ENCODE peak calls at places on chromosomes 11 and 22, in seven cellular contexts. K is body of pancreas, E is AG04449, L is HS-5, Z is HCT116, N is coronary artery, R is adrenal gland. J is an unnamed sample.

GRCh38 chr11:17506314-17506713 is 29.7 kb upstream of the ABCC8 start:
- DNase-seq in K (no peak), E (no peak), L (no peak), Z (no peak), N (no peak), R (peak; percentile 40), J (no peak)

GRCh38 chr22:20526628-20527355 is 19.4 kb downstream of the MED15 start:
- DNase-seq in K (no peak), E (no peak), L (peak; percentile 79), Z (no peak), N (no peak), R (no peak), J (no peak)

GRCh38 chr11:87180743-87181142 is 143.0 kb downstream of the TMEM135 start:
- DNase-seq in K (no peak), E (peak; percentile 37), L (no peak), Z (no peak), N (no peak), R (no peak), J (no peak)

GRCh38 chr22:23691748-23692423 is 1.1 kb downstream of the RGL4 start:
- DNase-seq in K (no peak), E (no peak), L (no peak), Z (no peak), N (no peak), R (no peak), J (no peak)

GRCh38 chr11:114059278-114059983 is at the start of gene ZBTB16:
- DNase-seq in K (peak; percentile 90), E (no peak), L (no peak), Z (no peak), N (peak; percentile 94), R (peak; percentile 89), J (no peak)

GRCh38 chr11:90124371-90124770 is 10.1 kb upstream of the NAALAD2 start:
- DNase-seq in K (no peak), E (no peak), L (no peak), Z (no peak), N (no peak), R (no peak), J (no peak)

GRCh38 chr22:17891427-17892167 is 117.3 kb upstream of the BID start:
- DNase-seq in K (no peak), E (no peak), L (no peak), Z (no peak), N (no peak), R (no peak), J (no peak)

GRCh38 chr11:45155058-45155551 is 8.7 kb downstream of the PRDM11 start:
- DNase-seq in K (no peak), E (no peak), L (no peak), Z (no peak), N (peak; percentile 77), R (peak; percentile 29), J (no peak)

GRCh38 chr11:77115181-77115611 is 12.6 kb downstream of the OMP start:
- DNase-seq in K (no peak), E (no peak), L (no peak), Z (no peak), N (no peak), R (no peak), J (no peak)

GRCh38 chr22:19886605-19887250 is 32.1 kb upstream of the GNB1L start:
- DNase-seq in K (no peak), E (no peak), L (peak; percentile 85), Z (no peak), N (no peak), R (no peak), J (no peak)

GRCh38 chr11:77401486-77402217 is 72.2 kb downstream of the PAK1 start:
- DNase-seq in K (no peak), E (no peak), L (no peak), Z (no peak), N (no peak), R (no peak), J (no peak)

J was measured in AG04450.